ENCODE peak calls at places on chromosomes 11 and 22, in five cellular contexts. Q is GM12891, B is H1, I is K562, L is HepG2. F is an unnamed sample.

GRCh38 chr22:25083414-25084166 is 116.1 kb upstream of the CRYBB3 start:
- DNase-seq in Q (no peak), B (no peak), I (no peak), L (peak), F (no peak)

GRCh38 chr11:57321996-57322880 is 2.5 kb downstream of the TNKS1BP1 start:
- DNase-seq in Q (no peak), B (peak), I (peak), L (peak), F (no peak)

GRCh38 chr22:23101524-23101923 is 31.2 kb downstream of the GNAZ start:
- DNase-seq in Q (no peak), B (no peak), I (no peak), L (no peak), F (no peak)

GRCh38 chr11:46930089-46930488 is 6.5 kb upstream of the CSTPP1 start:
- DNase-seq in Q (no peak), B (no peak), I (peak), L (peak), F (no peak)

GRCh38 chr11:95592455-95592854 is 197.1 kb downstream of the FAM76B start:
- DNase-seq in Q (no peak), B (peak), I (no peak), L (no peak), F (no peak)

GRCh38 chr22:45101828-45102227 is 61.9 kb upstream of the NUP50 start:
- DNase-seq in Q (no peak), B (no peak), I (peak), L (peak), F (no peak)

GRCh38 chr11:124762077-124762623 is at the start of gene ESAM:
- DNase-seq in Q (peak), B (peak), I (peak), L (no peak), F (peak)

GRCh38 chr22:40202225-40202944 is 24.7 kb downstream of the TNRC6B start:
- DNase-seq in Q (no peak), B (no peak), I (peak), L (no peak), F (no peak)

GRCh38 chr11:108959124-108959761 is 294.4 kb downstream of the DDX10 start:
- DNase-seq in Q (no peak), B (no peak), I (no peak), L (no peak), F (no peak)

GRCh38 chr22:42399315-42400271 is 32.6 kb downstream of the NFAM1 start:
- DNase-seq in Q (no peak), B (no peak), I (peak), L (no peak), F (no peak)

GRCh38 chr11:110858556-110858921 is 146.3 kb upstream of the ARHGAP20 start:
- DNase-seq in Q (no peak), B (no peak), I (no peak), L (no peak), F (no peak)

GRCh38 chr11:110866081-110866480 is 153.8 kb upstream of the ARHGAP20 start:
- DNase-seq in Q (no peak), B (no peak), I (no peak), L (no peak), F (no peak)

GRCh38 chr11:110859998-110860397 is 147.8 kb upstream of the ARHGAP20 start:
- DNase-seq in Q (no peak), B (no peak), I (no peak), L (no peak), F (no peak)

GRCh38 chr11:110859240-110859835 is 147.1 kb upstream of the ARHGAP20 start:
- DNase-seq in Q (no peak), B (no peak), I (no peak), L (no peak), F (no peak)

GRCh38 chr11:110862407-110862806 is 150.2 kb upstream of the ARHGAP20 start:
- DNase-seq in Q (no peak), B (no peak), I (no peak), L (no peak), F (no peak)
- TF ChIP-seq TAF1 in Q (no peak), B (no peak), I (no peak), L (no peak), F (no peak)

GRCh38 chr22:31106651-31107205 is 640 bp downstream of the SELENOM start:
- DNase-seq in Q (no peak), B (no peak), I (no peak), L (no peak), F (no peak)

GRCh38 chr22:31103899-31104694 is 3.3 kb downstream of the SELENOM start:
- DNase-seq in Q (no peak), B (peak), I (no peak), L (no peak), F (no peak)

GRCh38 chr22:31106001-31106571 is 1.3 kb downstream of the SELENOM start:
- DNase-seq in Q (no peak), B (no peak), I (no peak), L (no peak), F (no peak)

GRCh38 chr22:31104869-31105268 is 2.5 kb downstream of the SELENOM start:
- DNase-seq in Q (no peak), B (peak), I (no peak), L (no peak), F (no peak)

DNA sequence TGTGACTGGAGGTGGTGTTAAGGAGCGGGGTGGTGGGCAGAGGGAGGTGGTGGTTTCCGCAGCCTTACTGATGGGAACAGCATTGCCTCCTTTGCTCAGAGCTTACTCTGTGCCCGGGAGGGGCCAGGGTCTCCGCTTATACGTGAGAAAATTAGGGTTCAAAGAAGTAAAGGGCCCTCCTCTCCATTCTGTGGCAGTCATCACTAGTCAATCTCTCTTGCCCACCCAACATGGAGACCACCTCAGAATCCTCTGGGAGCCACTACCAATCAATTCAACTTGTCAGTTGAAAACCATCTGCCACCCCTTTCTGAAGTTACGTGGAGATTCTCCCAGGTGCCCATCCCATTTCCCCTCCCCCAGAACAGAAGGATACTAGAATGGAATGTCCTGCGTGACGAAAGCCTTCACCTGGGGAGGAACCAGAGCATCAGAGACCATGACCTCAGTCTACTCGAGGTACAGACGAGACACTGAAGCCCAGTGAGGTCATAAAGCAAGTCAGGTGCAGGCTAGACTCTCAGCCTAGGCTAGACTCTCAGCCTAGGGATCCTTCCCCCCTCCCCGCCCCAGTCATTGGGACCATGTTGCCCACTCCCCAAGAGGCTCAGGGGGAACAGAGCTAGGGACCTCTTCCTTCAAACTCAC is 2.0 kb downstream of the SELENOM start:
- DNase-seq in Q (no peak), B (no peak), I (no peak), L (no peak), F (no peak)
- TF ChIP-seq POLR2AphosphoS5 in Q (no peak), B (no peak), I (no peak), L (no peak), F (no peak)

DNA sequence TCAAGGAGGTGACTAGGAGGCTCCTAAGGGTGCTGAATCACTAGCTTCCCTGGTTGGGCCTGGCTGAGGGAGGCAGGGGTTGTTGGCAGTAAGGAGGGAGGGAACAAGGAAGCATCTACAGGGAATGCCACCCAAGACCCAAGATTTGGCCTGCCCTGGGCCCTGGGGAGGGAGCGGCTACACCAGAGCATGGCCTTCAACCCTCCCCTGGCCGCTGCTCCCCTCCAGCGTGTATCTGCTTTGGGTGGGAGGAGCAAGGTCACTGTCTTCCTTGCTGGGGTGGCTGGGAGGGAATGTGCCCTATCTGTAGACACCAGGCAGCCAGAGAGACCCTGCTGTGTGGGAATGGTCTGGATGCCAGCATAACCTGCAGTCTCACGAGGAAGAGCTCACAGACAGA is 29.5 kb upstream of the MYEOV start:
- DNase-seq in Q (no peak), B (no peak), I (no peak), L (no peak), F (no peak)
- TF ChIP-seq TAF1 in Q (no peak), B (no peak), I (no peak), L (no peak), F (no peak)

GRCh38 chr11:35943761-35944502 is at the start of gene LDLRAD3:
- DNase-seq in Q (peak), B (peak), I (peak), L (peak), F (peak)
- TF ChIP-seq POLR2AphosphoS5 in Q (no peak), B (peak), I (no peak), L (no peak), F (no peak)

GRCh38 chr11:112770487-112770886 is 190.7 kb upstream of the NCAM1 start:
- DNase-seq in Q (no peak), B (no peak), I (no peak), L (no peak), F (no peak)
- TF ChIP-seq TAF1 in Q (no peak), B (no peak), I (no peak), L (no peak), F (no peak)

GRCh38 chr11:65150513-65151271 is 16.4 kb upstream of the SYVN1 start:
- DNase-seq in Q (no peak), B (no peak), I (peak), L (peak), F (no peak)
- TF ChIP-seq POLR2AphosphoS5 in Q (no peak), B (no peak), I (peak), L (no peak), F (no peak)

DNA sequence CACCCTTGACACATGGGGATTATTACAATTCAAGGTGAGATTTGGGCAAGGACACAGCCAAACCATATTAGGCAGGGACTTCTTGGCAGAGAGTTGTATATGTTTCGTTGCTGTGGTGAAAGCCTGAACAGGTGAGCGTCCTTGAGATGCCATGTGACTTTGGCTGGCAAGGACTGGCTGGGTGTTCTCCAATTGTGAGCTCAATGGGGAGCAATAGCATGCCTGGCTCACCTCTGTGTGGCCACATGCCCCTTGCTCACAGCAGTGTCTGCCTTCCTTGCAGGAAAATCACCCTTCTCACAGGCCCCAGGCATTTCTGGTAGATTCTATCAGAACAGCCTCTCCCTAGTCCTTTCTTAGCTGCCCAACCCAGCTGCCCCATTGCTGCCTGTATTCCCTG is 105.5 kb downstream of the PARVA start:
- DNase-seq in Q (no peak), B (no peak), I (no peak), L (no peak), F (no peak)
- TF ChIP-seq TAF1 in Q (no peak), B (no peak), I (no peak), L (no peak), F (no peak)

GRCh38 chr11:33292306-33292705 is 35.1 kb downstream of the HIPK3 start:
- DNase-seq in Q (no peak), B (no peak), I (no peak), L (no peak), F (no peak)

GRCh38 chr11:33290319-33290718 is 33.1 kb downstream of the HIPK3 start:
- DNase-seq in Q (no peak), B (no peak), I (no peak), L (no peak), F (no peak)

GRCh38 chr11:33294797-33295196 is 37.6 kb downstream of the HIPK3 start:
- DNase-seq in Q (no peak), B (no peak), I (no peak), L (no peak), F (no peak)

GRCh38 chr11:33294224-33294623 is 37.0 kb downstream of the HIPK3 start:
- DNase-seq in Q (no peak), B (no peak), I (no peak), L (no peak), F (no peak)

GRCh38 chr11:33291004-33291777 is 34.0 kb downstream of the HIPK3 start:
- DNase-seq in Q (no peak), B (no peak), I (no peak), L (no peak), F (peak)
- TF ChIP-seq POLR2AphosphoS5 in Q (no peak), B (no peak), I (no peak), L (no peak), F (peak)

GRCh38 chr11:76623171-76623883 is 47.2 kb downstream of the LRRC32 start:
- DNase-seq in Q (no peak), B (no peak), I (peak), L (no peak), F (no peak)
- TF ChIP-seq TAF1 in Q (no peak), B (no peak), I (no peak), L (no peak), F (no peak)

F was measured in GM12892.